ENCODE peak calls at places on chromosomes 6 and 20, in eight cellular contexts. O, H, C, B, Y, M, J and G are unnamed samples.

GRCh38 chr6:85756982-85757381 is 114.3 kb upstream of the SYNCRIP start:
- DNase-seq in H (no peak), J (no peak), O (no peak), M (no peak), C (peak), Y (peak), B (peak), G (no peak)

GRCh38 chr6:5851261-5851757 is 155.4 kb downstream of the NRN1 start:
- DNase-seq in Y (peak), M (no peak), B (peak), C (peak), J (no peak), O (peak), H (no peak), G (no peak)

GRCh38 chr6:158500016-158500735 is 59.7 kb upstream of the TMEM181 start:
- DNase-seq in O (no peak), H (no peak), C (peak), B (no peak), J (no peak), Y (no peak), M (peak), G (no peak)

GRCh38 chr6:164929155-164929977 is 380.0 kb downstream of the C6orf118 start:
- DNase-seq in M (no peak), Y (no peak), B (no peak), H (no peak), J (no peak), C (no peak), O (no peak), G (no peak)

GRCh38 chr6:74091133-74091793 is 395.3 kb downstream of the CD109 start:
- DNase-seq in J (peak), C (peak), O (no peak), H (no peak), B (no peak), Y (peak), M (no peak), G (peak)

GRCh38 chr6:149862901-149863595 is 1.1 kb downstream of the LRP11 start:
- DNase-seq in M (peak), H (no peak), C (peak), B (peak), Y (peak), O (peak), J (peak), G (no peak)

GRCh38 chr6:117956386-117956785 is 49.3 kb downstream of the SLC35F1 start:
- DNase-seq in M (peak), Y (no peak), H (no peak), C (no peak), J (no peak), B (no peak), O (no peak), G (no peak)

GRCh38 chr20:50450961-50451752 is 59.0 kb upstream of the PTPN1 start:
- DNase-seq in Y (peak), C (peak), O (no peak), H (no peak), M (peak), J (peak), B (peak), G (no peak)

GRCh38 chr6:28140616-28141015 is 1.1 kb upstream of the ZKSCAN8 start:
- DNase-seq in M (no peak), H (no peak), O (no peak), B (no peak), J (no peak), C (no peak), Y (no peak), G (no peak)

GRCh38 chr6:56664007-56664406 is 21.3 kb upstream of the DST start:
- DNase-seq in C (no peak), M (no peak), O (no peak), J (no peak), B (no peak), H (no peak), Y (no peak), G (no peak)

GRCh38 chr6:117472667-117473066 is 9.8 kb upstream of the DCBLD1 start:
- DNase-seq in H (no peak), C (no peak), Y (no peak), J (no peak), B (no peak), O (no peak), M (no peak), G (no peak)

GRCh38 chr6:3568396-3569082 is 111.7 kb upstream of the SLC22A23 start:
- DNase-seq in O (no peak), H (no peak), B (no peak), Y (no peak), C (peak), M (no peak), J (no peak), G (no peak)

GRCh38 chr6:135296715-135297114 is 115.6 kb downstream of the MYB start:
- DNase-seq in C (no peak), H (no peak), Y (no peak), M (no peak), O (no peak), B (no peak), J (no peak), G (no peak)

GRCh38 chr20:62025394-62025793 is 40.3 kb downstream of the TAF4 start:
- DNase-seq in M (peak), J (no peak), Y (no peak), B (no peak), H (no peak), C (peak), O (no peak), G (no peak)

GRCh38 chr6:90183587-90184333 is 112.9 kb downstream of the BACH2 start:
- DNase-seq in H (no peak), O (no peak), B (no peak), M (no peak), C (no peak), Y (no peak), J (no peak), G (no peak)

GRCh38 chr6:66771626-66772025 is 1064.6 kb upstream of the EYS start:
- DNase-seq in B (peak), Y (no peak), O (no peak), C (peak), J (no peak), M (peak), H (no peak), G (no peak)

GRCh38 chr6:122829456-122829855 is 40.4 kb downstream of the SMPDL3A start:
- DNase-seq in Y (no peak), O (no peak), J (no peak), B (no peak), C (no peak), M (no peak), H (no peak), G (no peak)

GRCh38 chr6:133609404-133610270 is 279.3 kb upstream of the TCF21 start:
- DNase-seq in M (peak), B (peak), H (no peak), O (no peak), Y (no peak), J (no peak), C (peak), G (peak)

GRCh38 chr20:9179193-9179802 is 110.4 kb downstream of the PLCB4 start:
- DNase-seq in M (no peak), H (no peak), O (no peak), C (peak), Y (no peak), J (no peak), B (no peak), G (no peak)

GRCh38 chr20:3890410-3890751 is 1.2 kb downstream of the PANK2 start:
- DNase-seq in O (no peak), J (no peak), C (peak), M (peak), B (peak), Y (no peak), H (no peak), G (peak)

GRCh38 chr6:39543117-39543516 is 182.1 kb downstream of the KIF6 start:
- DNase-seq in O (no peak), C (peak), J (peak), H (no peak), Y (no peak), M (no peak), B (peak), G (no peak)

GRCh38 chr6:39266782-39267355 is 37.6 kb upstream of the KCNK5 start:
- DNase-seq in J (no peak), M (no peak), Y (no peak), H (no peak), C (no peak), B (no peak), O (no peak), G (no peak)

GRCh38 chr6:135114355-135115145 is 59.9 kb upstream of the HBS1L start:
- DNase-seq in J (no peak), Y (no peak), O (no peak), B (no peak), H (no peak), M (no peak), C (no peak), G (no peak)

GRCh38 chr6:170445984-170446383 is 107.1 kb downstream of the PSMB1 start:
- DNase-seq in O (no peak), Y (no peak), B (no peak), M (no peak), J (no peak), H (no peak), C (no peak), G (no peak)

GRCh38 chr6:35024601-35025054 is 116.5 kb downstream of the TCP11 start:
- DNase-seq in C (peak), Y (peak), M (peak), O (peak), H (peak), B (no peak), J (no peak), G (no peak)

GRCh38 chr6:144055121-144055931 is 40.0 kb downstream of the SF3B5 start:
- DNase-seq in M (peak), B (no peak), J (no peak), C (no peak), H (no peak), Y (no peak), O (no peak), G (no peak)

GRCh38 chr6:137683886-137684285 is 183.2 kb upstream of the TNFAIP3 start:
- DNase-seq in M (no peak), B (no peak), H (no peak), Y (no peak), J (no peak), C (no peak), O (no peak), G (no peak)

GRCh38 chr20:38892091-38892981 is 33.9 kb upstream of the FAM83D start:
- DNase-seq in H (no peak), C (no peak), M (peak), B (no peak), J (no peak), O (no peak), Y (no peak), G (no peak)

GRCh38 chr6:3813150-3813780 is 35.9 kb upstream of the FAM50B start:
- DNase-seq in H (no peak), Y (no peak), O (no peak), C (peak), M (no peak), J (peak), B (no peak), G (no peak)

GRCh38 chr6:43916924-43917877 is 147.2 kb downstream of the VEGFA start:
- DNase-seq in H (no peak), M (peak), C (peak), J (peak), O (peak), B (peak), Y (no peak), G (no peak)

GRCh38 chr20:46171909-46172308 is 53.8 kb downstream of the CD40 start:
- DNase-seq in O (no peak), H (no peak), C (no peak), Y (no peak), J (no peak), M (no peak), B (no peak), G (no peak)

GRCh38 chr6:26158581-26159416 is 71.6 kb downstream of the HFE start:
- DNase-seq in B (no peak), O (peak), M (peak), J (peak), C (peak), H (no peak), Y (no peak), G (no peak)